ENCODE peak calls at places on chromosomes 5 and 9, in five cellular contexts. V is HCT116; W is stimulated activated CD8-positive, alpha-beta memory T cell treated with anti-CD3 and anti-CD28 coated beads, Interleukin-2, amount 100 ng/mL, for 1 hour; E is AG10803; F is psoas muscle. L is an unnamed sample.

GRCh38 chr9:134324359-134325095 is 1.7 kb upstream of the RXRA start:
- DNase-seq in V (no peak), W (no peak), E (peak), F (peak), L (peak)

GRCh38 chr9:132609829-132610228 is 27.4 kb downstream of the BARHL1 start:
- DNase-seq in V (no peak), W (no peak), E (peak), F (no peak), L (no peak)

GRCh38 chr5:10655041-10655685 is 91.3 kb downstream of the ANKRD33B start:
- DNase-seq in V (no peak), W (no peak), E (no peak), F (peak), L (no peak)

GRCh38 chr5:179805070-179805528 is 1.6 kb downstream of the MGAT4B start:
- DNase-seq in V (no peak), W (no peak), E (no peak), F (no peak), L (no peak)

GRCh38 chr9:127402401-127403090 is 5.6 kb downstream of the SLC2A8 start:
- DNase-seq in V (no peak), W (no peak), E (no peak), F (no peak), L (no peak)

GRCh38 chr5:157665467-157666085 is 5.8 kb upstream of the C5orf52 start:
- DNase-seq in V (peak), W (no peak), E (peak), F (no peak), L (no peak)

GRCh38 chr5:179267671-179268071 is 77.6 kb downstream of the ADAMTS2 start:
- DNase-seq in V (no peak), W (no peak), E (peak), F (no peak), L (peak)

GRCh38 chr5:145958463-145958862 is 22.1 kb downstream of the SH3RF2 start:
- DNase-seq in V (no peak), W (no peak), E (no peak), F (no peak), L (no peak)

L was measured in sciatic nerve.